ENCODE peak calls at places on chromosomes 11 and 22, in seven cellular contexts. D, U, Z, Y, L, X and C are unnamed samples. For H3K27me3, the result is how much of the 10 kb centered on the place peaks cover.

GRCh38 chr11:9039863-9040262 is 36.1 kb upstream of the NRIP3 start:
- DNase-seq in Y (no peak), L (no peak), Z (no peak), D (no peak), U (no peak), X (no peak), C (no peak)

GRCh38 chr11:5596611-5597201 is at the start of gene TRIM6:
- DNase-seq in Y (peak), U (no peak), D (no peak), X (peak), Z (peak), L (peak), C (no peak)

GRCh38 chr22:17085277-17086091 is 684 bp downstream of the IL17RA start:
- DNase-seq in L (peak), D (no peak), X (peak), Y (peak), Z (no peak), U (no peak), C (no peak)

GRCh38 chr11:63489879-63490278 is 1.1 kb downstream of the PLAAT5 start:
- DNase-seq in X (peak), Z (peak), Y (no peak), D (no peak), L (peak), U (no peak), C (no peak)

GRCh38 chr11:96943970-96944369 is 554.2 kb downstream of the JRKL start:
- DNase-seq in U (no peak), L (no peak), Z (no peak), D (no peak), X (no peak), Y (no peak), C (no peak)

GRCh38 chr11:11347583-11347982 is 5.5 kb downstream of the CSNK2A3 start:
- DNase-seq in X (no peak), L (no peak), U (no peak), Z (peak), Y (peak), D (no peak), C (no peak)

GRCh38 chr22:34833982-34834510 is 231.9 kb upstream of the ISX start:
- DNase-seq in Y (no peak), D (no peak), Z (no peak), U (no peak), X (peak), L (no peak), C (no peak)

GRCh38 chr11:93840981-93841380 is 9.4 kb downstream of the VSTM5 start:
- DNase-seq in D (no peak), Y (no peak), U (no peak), Z (no peak), X (no peak), L (no peak), C (no peak)

GRCh38 chr11:16603890-16604783 is 134.3 kb upstream of the C11orf58 start:
- DNase-seq in Z (peak), L (peak), D (no peak), X (peak), U (no peak), Y (peak), C (no peak)

GRCh38 chr22:38831166-38831945 is 12.5 kb downstream of the NPTXR start:
- DNase-seq in D (no peak), Z (peak), U (no peak), L (peak), X (no peak), Y (no peak), C (peak)

GRCh38 chr22:36865346-36865745 is 4.5 kb downstream of the NCF4 start:
- DNase-seq in L (no peak), Y (no peak), U (no peak), X (peak), Z (peak), D (no peak), C (no peak)

GRCh38 chr11:11993814-11994213 is 14.6 kb downstream of the DKK3 start:
- DNase-seq in X (peak), Y (peak), L (peak), Z (peak), U (no peak), D (no peak), C (no peak)

GRCh38 chr11:12448131-12448939 is 71.0 kb downstream of the PARVA start:
- DNase-seq in Y (no peak), D (no peak), X (no peak), Z (no peak), L (no peak), U (no peak), C (no peak)

GRCh38 chr11:12717851-12718291 is 43.6 kb downstream of the TEAD1 start:
- DNase-seq in Z (no peak), X (no peak), Y (no peak), D (no peak), L (no peak), U (no peak), C (no peak)

GRCh38 chr11:65500262-65501004 is 1.6 kb downstream of the MALAT1 start:
- DNase-seq in U (no peak), Y (no peak), X (no peak), L (peak), D (no peak), Z (peak), C (no peak)

GRCh38 chr11:128707671-128708070 is 13.8 kb downstream of the FLI1 start:
- DNase-seq in Y (no peak), U (no peak), D (no peak), Z (peak), X (no peak), L (peak), C (no peak)

GRCh38 chr22:44898236-44898635 is 111.6 kb downstream of the PHF21B start:
- DNase-seq in Y (no peak), Z (no peak), L (no peak), X (no peak), U (no peak), D (no peak), C (no peak)

GRCh38 chr11:111554532-111554931 is 14.0 kb downstream of the LAYN start:
- DNase-seq in Y (no peak), D (no peak), X (no peak), U (no peak), Z (no peak), L (no peak), C (no peak)

GRCh38 chr22:20111045-20111688 is 4.7 kb upstream of the RANBP1 start:
- DNase-seq in Y (peak), Z (peak), X (peak), U (no peak), D (peak), L (peak), C (no peak)

GRCh38 chr22:36395061-36395849 is 7.5 kb upstream of the MYH9 start:
- DNase-seq in Z (no peak), L (no peak), D (no peak), Y (no peak), U (no peak), X (no peak), C (no peak)

GRCh38 chr11:79040348-79040747 is 400.5 kb downstream of the TENM4 start:
- DNase-seq in L (peak), D (no peak), Z (peak), U (no peak), Y (no peak), X (no peak), C (no peak)

GRCh38 chr11:89540826-89541225 is 49.7 kb upstream of the NOX4 start:
- DNase-seq in Z (no peak), X (no peak), Y (no peak), U (no peak), L (no peak), D (no peak), C (no peak)

DNA sequence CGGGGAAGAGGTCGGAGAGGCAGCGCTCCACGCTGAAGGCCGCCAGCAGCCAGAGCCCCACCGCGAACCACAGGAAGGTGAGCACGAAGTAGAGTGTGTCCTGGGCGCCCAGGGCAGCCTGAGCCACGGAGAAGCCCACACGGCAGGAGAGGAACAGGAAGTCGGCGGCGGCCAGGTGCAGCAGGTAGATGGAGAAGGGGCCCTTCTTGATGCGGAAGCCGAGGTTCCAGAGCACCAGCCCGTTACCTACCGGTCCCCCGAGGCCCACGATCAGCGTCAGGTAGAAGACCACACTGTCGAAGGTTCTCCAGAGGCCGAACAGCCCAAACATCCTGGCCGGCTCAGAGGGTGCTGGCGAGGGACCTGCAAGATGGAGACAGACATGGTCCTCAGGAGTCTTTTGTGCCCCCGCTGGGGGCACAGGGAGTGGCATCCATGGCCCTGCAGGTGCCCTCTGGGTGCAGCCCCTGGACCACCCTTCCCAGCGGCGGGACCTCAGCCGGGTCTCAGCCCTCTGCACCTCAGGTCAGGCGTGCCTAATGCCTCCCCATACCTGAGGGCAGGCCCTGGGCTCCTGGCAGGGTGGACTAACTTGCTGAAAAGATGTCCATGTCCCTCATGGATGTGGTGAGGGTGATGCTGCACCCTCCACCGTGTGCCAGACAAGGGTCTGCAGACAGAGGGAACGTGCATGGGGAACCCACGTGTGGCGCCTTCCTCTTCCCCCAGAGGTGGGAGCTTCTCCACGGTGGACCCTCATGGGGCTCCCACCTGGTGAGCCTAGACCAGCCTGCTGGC is at the start of gene MRGPRG:
- DNase-seq in L (no peak), D (no peak), Y (peak), Z (no peak), U (no peak), X (no peak), C (no peak)
- H3K27me3 ChIP-seq in L (under half), D (under half), Y (half or more), Z (under half), U (under half), X (under half), C (half or more)

DNA sequence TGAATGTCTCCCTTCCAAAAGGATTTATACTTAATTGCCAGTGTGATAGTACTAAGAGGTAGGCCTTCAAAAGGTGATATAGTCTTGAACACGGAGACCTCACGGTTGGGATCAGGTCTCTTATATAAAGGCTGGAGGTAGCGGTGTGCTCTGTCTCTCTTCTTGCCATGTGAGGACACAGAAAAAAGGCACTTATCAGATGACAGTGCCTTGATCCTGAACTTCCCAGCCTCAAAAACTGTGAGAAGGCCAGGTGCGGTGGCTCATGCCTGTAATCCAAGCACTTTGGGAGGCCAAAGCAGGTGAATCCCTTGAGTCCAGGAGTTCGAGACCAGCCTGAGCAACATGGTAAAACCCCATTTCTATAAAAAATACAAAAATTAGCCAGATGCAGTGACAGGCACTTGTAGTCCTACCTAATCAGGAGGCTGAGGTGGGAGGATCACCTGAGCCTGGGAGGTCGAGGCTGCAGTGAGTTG is 108.9 kb upstream of the TOP3B start:
- DNase-seq in X (no peak), Z (no peak), Y (no peak), D (no peak), L (no peak), U (no peak), C (no peak)
- H3K27me3 ChIP-seq in X (half or more), Z (half or more), Y (half or more), D (under half), L (under half), U (under half), C (under half)

DNA sequence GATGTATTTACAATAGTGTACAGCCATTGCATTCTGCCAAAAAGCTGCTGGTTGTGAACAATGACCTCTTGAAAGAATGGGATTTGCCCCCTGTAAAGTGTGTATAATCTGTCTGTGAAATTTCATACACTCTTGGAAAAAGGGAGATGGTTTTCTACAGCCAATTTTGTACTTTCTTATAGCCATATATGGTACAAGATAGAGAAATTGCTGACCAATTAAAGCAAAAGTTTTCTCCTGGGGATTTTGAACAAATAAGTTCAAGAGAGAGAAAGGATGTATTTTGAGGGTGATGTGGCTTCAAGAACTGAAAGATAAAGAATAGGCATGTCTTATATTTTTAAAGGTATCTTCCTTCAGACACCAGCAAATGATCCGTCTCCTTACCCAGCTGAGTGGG is 211.0 kb downstream of the NAV2 start:
- DNase-seq in D (no peak), Z (no peak), X (no peak), U (no peak), Y (no peak), L (no peak), C (no peak)
- H3K27me3 ChIP-seq in D (under half), Z (under half), X (under half), U (under half), Y (under half), L (under half), C (under half)

GRCh38 chr11:120174866-120175265 is 36.0 kb upstream of the OAF start:
- DNase-seq in Y (no peak), X (no peak), Z (no peak), L (no peak), D (no peak), U (no peak), C (no peak)
- H3K27me3 ChIP-seq in Y (half or more), X (half or more), Z (half or more), L (under half), D (under half), U (under half), C (under half)

DNA sequence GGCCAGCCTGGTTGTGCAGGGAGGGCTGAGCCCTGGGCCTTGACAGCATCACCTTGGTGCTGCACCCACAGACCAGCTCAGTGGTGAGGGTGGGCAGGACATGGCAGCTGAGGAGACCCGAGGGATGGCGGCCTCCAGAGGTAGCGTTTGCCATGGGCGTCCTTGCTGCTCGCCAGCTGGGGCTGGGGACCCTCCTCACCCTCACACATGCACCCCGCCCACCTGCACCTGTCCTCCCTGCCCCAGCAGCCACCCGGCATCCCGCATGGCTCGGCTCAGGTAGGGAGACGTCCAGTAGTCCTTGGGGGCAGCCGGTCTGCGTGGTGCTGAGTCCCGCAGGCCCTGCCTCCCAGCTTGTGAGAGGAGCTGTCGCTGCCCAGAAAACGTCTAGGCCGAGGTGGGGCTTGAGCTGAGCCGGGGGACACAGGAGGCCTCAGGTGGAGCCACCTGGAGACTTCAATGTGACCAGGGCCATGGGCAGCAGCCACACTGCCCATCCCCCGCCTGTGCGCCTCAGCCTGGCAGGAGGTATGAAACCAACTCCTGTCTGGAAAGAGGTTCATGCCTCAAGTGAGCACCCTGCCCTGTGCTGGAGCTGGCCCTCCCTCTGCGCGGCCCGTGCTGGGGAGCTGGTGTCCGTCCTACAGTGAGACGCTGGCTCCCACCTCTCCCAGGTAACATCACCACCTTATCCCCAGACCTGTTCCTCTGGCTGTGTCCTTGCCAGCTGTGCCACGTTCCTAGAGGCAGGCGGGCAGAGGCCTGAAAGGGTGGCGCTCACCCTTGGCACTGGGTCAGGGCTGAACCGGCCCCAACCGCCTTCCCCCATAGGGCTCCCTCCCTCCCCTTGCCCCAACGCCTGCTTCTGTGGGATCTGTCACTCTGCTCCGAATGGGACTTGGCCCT is 3.3 kb upstream of the TRABD start:
- DNase-seq in Z (no peak), U (no peak), X (no peak), D (no peak), L (no peak), Y (peak), C (no peak)
- H3K27me3 ChIP-seq in Z (under half), U (under half), X (under half), D (under half), L (under half), Y (under half), C (under half)

GRCh38 chr22:22168941-22169867 is 75.4 kb upstream of the VPREB1 start:
- DNase-seq in L (no peak), U (no peak), Z (no peak), X (no peak), Y (no peak), D (no peak), C (no peak)

GRCh38 chr22:22166941-22167713 is 77.5 kb upstream of the VPREB1 start:
- DNase-seq in Y (no peak), U (no peak), X (no peak), L (no peak), Z (no peak), D (no peak), C (no peak)

GRCh38 chr22:22167791-22168189 is 76.8 kb upstream of the VPREB1 start:
- DNase-seq in U (no peak), Z (no peak), D (no peak), Y (no peak), L (no peak), X (no peak), C (no peak)

GRCh38 chr22:22169923-22170322 is 74.7 kb upstream of the VPREB1 start:
- DNase-seq in L (no peak), Z (no peak), Y (no peak), U (no peak), D (no peak), X (no peak), C (no peak)

DNA sequence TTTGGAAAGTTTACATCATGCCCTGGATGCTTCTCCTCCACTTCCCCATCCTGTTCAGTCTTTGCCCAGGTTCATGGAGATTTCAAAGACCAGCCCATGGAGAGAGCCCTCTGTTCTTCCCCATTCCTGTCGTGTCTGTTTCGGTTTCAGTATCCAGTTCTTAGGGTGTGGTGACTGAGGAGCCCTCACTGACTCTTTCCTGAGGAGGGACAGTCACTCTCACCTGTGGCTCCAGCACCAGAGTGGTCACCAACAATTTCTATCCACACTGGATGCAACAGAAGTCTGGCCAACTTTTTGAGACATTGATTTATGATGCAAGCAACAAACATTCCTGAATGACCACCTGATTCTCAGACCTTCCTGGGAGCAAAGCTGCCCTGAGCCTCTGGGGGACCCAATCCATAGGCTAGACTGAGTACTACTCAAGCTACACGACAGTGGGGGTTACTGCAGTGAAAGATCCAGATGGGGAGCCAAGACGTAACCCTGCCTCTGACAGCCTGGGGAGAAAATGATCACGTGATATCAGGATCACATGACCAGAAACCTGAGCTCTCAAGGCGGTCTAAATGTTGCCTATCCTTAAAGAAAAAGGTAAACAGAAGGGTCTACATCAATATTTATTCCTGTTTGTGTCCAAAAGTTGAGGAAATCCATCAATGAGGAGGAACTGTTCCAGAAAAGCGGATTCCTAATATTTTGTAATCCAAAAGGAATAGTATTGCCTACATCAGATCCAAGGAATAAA is 76.2 kb upstream of the VPREB1 start:
- DNase-seq in L (peak), D (no peak), Z (peak), U (no peak), X (peak), Y (no peak), C (peak)
- H3K27me3 ChIP-seq in L (under half), D (under half), Z (half or more), U (under half), X (half or more), Y (half or more), C (under half)